ENCODE peak calls at places on chromosomes 6 and 20, in six cellular contexts. N, B, Z, Q, A and X are unnamed samples. For H3K27me3 and H3K9me3, the result is how much of the 10 kb centered on the place peaks cover.

GRCh38 chr6:3919849-3920248 is 70.7 kb downstream of the FAM50B start:
- DNase-seq in A (no peak), N (no peak), B (no peak), Q (no peak), Z (no peak), X (no peak)

GRCh38 chr6:45351076-45351475 is 22.9 kb downstream of the RUNX2 start:
- DNase-seq in Z (no peak), Q (no peak), A (no peak), N (no peak), B (no peak), X (no peak)

GRCh38 chr6:131490441-131490840 is 82.6 kb upstream of the ARG1 start:
- DNase-seq in Z (no peak), B (no peak), A (no peak), N (no peak), Q (no peak), X (no peak)

GRCh38 chr6:37566209-37566859 is 66.6 kb upstream of the CCDC167 start:
- DNase-seq in A (peak), B (peak), Q (peak), Z (no peak), N (peak), X (no peak)

GRCh38 chr6:137452331-137452894 is 41.8 kb downstream of the OLIG3 start:
- DNase-seq in Z (no peak), A (no peak), B (no peak), N (peak), Q (no peak), X (no peak)

GRCh38 chr6:52482903-52483670 is 62.9 kb downstream of the EFHC1 start:
- DNase-seq in B (no peak), Q (no peak), N (no peak), A (no peak), Z (no peak), X (no peak)

GRCh38 chr20:33026072-33026778 is 5.2 kb upstream of the BPIFB6 start:
- DNase-seq in Q (no peak), N (no peak), B (peak), Z (no peak), A (no peak), X (no peak)

GRCh38 chr6:20137288-20137687 is 75.0 kb downstream of the MBOAT1 start:
- DNase-seq in B (no peak), A (no peak), N (no peak), Q (no peak), Z (no peak), X (no peak)

GRCh38 chr20:62069741-62070216 is 4.1 kb upstream of the TAF4 start:
- DNase-seq in N (peak), Z (no peak), B (no peak), Q (no peak), A (no peak), X (no peak)

GRCh38 chr6:26457407-26457795 is 354 bp upstream of the BTN2A1 start:
- DNase-seq in Z (no peak), N (peak), Q (no peak), B (peak), A (no peak), X (no peak)

GRCh38 chr6:10531942-10532341 is 10.8 kb downstream of the GCNT2 start:
- DNase-seq in Z (no peak), N (no peak), B (no peak), Q (no peak), A (no peak), X (no peak)

GRCh38 chr6:27911953-27912446 is at the start of gene OR2B2:
- DNase-seq in N (no peak), Z (no peak), B (no peak), Q (no peak), A (no peak), X (no peak)

GRCh38 chr20:41734506-41734945 is 116.3 kb upstream of the CHD6 start:
- DNase-seq in N (peak), Q (peak), A (peak), B (no peak), Z (peak), X (peak)

GRCh38 chr20:6067765-6068318 is 14.0 kb upstream of the LRRN4 start:
- DNase-seq in A (peak), B (no peak), Q (no peak), Z (no peak), N (no peak), X (no peak)

GRCh38 chr20:45110301-45110700 is 4.7 kb downstream of the WFDC5 start:
- DNase-seq in Z (no peak), N (no peak), B (no peak), A (no peak), Q (no peak), X (no peak)

GRCh38 chr6:74598473-74599393 is 607.1 kb downstream of the COL12A1 start:
- DNase-seq in N (peak), A (no peak), Q (no peak), Z (peak), B (no peak), X (no peak)

GRCh38 chr20:13009682-13010406 is 1.1 kb downstream of the SPTLC3 start:
- DNase-seq in Z (peak), Q (no peak), B (no peak), N (peak), A (no peak), X (no peak)

GRCh38 chr20:820328-820953 is 13.1 kb upstream of the FAM110A start:
- DNase-seq in N (no peak), B (no peak), Z (no peak), Q (no peak), A (no peak), X (no peak)

GRCh38 chr6:42279966-42280629 is 62.4 kb upstream of the MRPS10 start:
- DNase-seq in Q (no peak), A (peak), B (peak), Z (no peak), N (peak), X (no peak)

GRCh38 chr6:111597687-111598086 is 8.0 kb downstream of the TRAF3IP2 start:
- DNase-seq in Q (no peak), Z (no peak), N (no peak), B (no peak), A (no peak), X (no peak)

GRCh38 chr6:116530436-116530835 is 15.0 kb downstream of the TRAPPC3L start:
- DNase-seq in Q (no peak), A (no peak), Z (no peak), B (no peak), N (no peak), X (no peak)

GRCh38 chr6:53103993-53104675 is 38.9 kb downstream of the FBXO9 start:
- DNase-seq in B (no peak), Q (no peak), Z (peak), N (peak), A (no peak), X (no peak)

GRCh38 chr20:435558-435957 is 26.8 kb downstream of the TBC1D20 start:
- DNase-seq in N (no peak), A (no peak), B (no peak), Q (no peak), Z (no peak), X (no peak)

GRCh38 chr20:58213716-58214115 is 14.7 kb downstream of the ANKRD60 start:
- DNase-seq in B (no peak), A (no peak), Q (no peak), N (no peak), Z (no peak), X (no peak)
- H3K27me3 ChIP-seq in B (under half), A (half or more), Q (under half), N (under half), Z (under half), X (under half)

DNA sequence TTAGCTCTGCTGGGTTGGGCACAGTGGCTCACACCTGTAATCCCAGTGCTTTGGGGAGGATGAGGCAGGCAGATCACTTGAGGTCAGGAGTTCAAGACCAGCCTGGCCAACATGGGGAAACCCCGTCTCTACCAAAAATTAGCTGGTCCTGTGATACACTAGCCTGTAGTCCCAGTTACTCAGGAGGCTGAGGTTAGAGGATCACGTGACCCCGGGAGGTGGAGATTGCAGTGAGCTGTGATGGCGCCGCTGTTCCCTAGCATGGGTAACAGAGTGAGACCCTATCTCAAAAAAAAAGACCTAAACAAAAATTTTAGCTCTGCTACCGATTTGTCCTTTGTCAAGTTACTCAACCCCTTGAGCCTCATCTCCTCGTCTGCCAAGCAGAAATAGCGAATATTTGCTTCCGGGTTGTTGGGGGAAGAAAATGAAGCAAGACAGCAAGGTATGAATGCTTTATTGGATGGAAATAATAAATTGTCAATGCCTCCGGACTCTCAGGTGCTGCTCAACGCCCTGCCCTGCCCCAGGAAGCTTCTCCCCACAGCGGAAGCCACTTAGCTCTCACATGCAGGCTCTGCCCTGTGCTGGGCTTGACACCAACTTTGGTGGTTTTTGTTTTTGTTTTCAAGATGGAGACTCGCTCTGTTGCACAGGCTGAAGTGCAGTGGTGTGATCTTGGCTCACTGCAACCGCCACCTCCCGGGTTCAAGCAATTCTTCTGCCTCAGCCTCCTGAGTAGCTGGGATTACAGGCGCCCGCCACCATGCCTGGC is 24.9 kb upstream of the ITCH start:
- DNase-seq in B (no peak), N (no peak), Z (no peak), A (no peak), Q (no peak), X (no peak)
- H3K4me3 ChIP-seq in B (no peak), N (no peak), Z (no peak), A (no peak), Q (no peak), X (no peak)

DNA sequence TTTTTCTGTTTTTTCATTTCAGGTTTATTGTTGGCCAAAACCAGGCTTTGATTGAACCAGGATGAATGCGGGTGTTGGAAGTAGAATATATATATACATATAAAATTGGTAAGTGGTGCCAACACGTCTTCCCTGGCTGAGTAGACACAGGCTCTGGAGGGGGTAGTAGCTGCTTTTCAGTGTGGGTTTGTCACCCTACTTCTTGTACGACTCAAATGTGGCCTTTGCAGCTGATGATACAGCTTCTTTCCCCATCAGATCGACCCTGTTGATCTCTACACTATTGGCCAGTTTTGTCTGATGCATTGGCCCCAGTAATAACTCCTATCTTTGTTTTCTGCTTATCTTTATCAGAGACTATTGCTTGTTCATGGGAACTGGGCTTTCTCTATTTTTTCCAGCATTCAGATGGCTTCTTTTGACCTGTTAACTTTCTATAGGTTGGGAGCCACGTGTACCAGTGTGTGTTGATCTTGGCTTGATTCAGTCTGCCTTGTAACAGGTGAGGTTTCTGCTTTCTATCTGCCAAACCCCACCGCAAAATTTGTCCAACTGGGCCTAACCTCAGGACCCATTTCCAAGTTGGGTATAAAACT is 2.7 kb upstream of the ZNFX1 start:
- DNase-seq in Z (no peak), B (no peak), N (peak), Q (no peak), A (no peak), X (no peak)
- H3K9me3 ChIP-seq in Z (under half), B (under half), N (under half), Q (half or more), A (under half), X (under half)

DNA sequence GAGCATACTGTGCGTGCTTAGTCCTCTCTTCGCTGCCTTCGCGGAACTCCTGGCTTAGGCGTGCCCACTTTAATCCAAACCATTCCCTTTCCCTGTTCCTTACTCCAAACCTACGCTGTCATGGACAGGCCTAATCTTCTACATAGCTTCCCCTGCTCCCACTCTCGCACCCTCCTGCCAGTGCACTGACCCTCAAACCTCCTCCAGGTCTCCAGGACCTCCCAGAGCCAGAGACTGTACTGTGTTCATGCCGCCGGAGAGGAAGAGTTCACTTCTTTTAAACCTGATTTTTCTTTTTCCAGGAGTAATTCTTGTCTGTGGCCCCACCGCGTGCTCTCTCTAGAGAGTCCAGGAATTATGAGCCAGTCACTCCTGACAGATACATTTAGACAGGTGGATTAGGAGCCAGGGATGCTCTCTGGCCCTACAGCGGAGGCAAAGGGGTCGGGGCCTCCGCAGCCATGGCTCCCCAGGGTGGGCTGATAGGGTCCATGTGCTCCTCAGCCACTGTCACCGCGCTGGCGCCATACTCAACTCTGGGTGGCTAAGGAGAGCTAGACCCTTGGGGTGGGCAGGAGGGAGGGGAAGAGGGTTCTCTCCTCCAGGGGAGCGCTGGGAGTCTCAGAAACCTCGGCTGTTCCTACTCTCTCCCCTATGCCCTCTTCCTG is 1.6 kb upstream of the PAX1 start:
- DNase-seq in Q (no peak), B (no peak), A (no peak), Z (no peak), N (no peak), X (no peak)
- H3K27me3 ChIP-seq in Q (half or more), B (under half), A (half or more), Z (under half), N (under half), X (half or more)

GRCh38 chr6:63014290-63014689 is 197.0 kb upstream of the FKBP1C start:
- DNase-seq in B (no peak), A (no peak), Q (no peak), N (no peak), Z (no peak), X (no peak)
- H3K4me3 ChIP-seq in B (no peak), A (no peak), Q (no peak), N (no peak), Z (no peak), X (no peak)

GRCh38 chr20:64011366-64011779 is 24.6 kb upstream of the C20orf204 start:
- DNase-seq in N (no peak), Z (no peak), A (no peak), Q (no peak), B (no peak), X (no peak)
- H3K9me3 ChIP-seq in N (under half), Z (under half), A (under half), Q (under half), B (under half), X (under half)

GRCh38 chr20:21511850-21512633 is 1.8 kb downstream of the NKX2-2 start:
- DNase-seq in B (peak), Z (no peak), A (no peak), Q (no peak), N (no peak), X (no peak)
- H3K27me3 ChIP-seq in B (half or more), Z (under half), A (half or more), Q (half or more), N (half or more), X (half or more)

GRCh38 chr20:49507741-49508434 is 25.4 kb upstream of the KCNB1 start:
- DNase-seq in A (no peak), B (no peak), Z (no peak), N (no peak), Q (no peak), X (no peak)

GRCh38 chr20:49513009-49513408 is 30.5 kb upstream of the KCNB1 start:
- DNase-seq in Z (no peak), N (no peak), Q (no peak), A (no peak), B (no peak), X (no peak)

GRCh38 chr20:49508435-49509199 is 26.1 kb upstream of the KCNB1 start:
- DNase-seq in N (peak), B (no peak), Q (peak), A (no peak), Z (no peak), X (no peak)

GRCh38 chr20:49511788-49512525 is 29.5 kb upstream of the KCNB1 start:
- DNase-seq in N (no peak), A (no peak), Q (no peak), Z (no peak), B (no peak), X (no peak)

GRCh38 chr20:49510562-49511117 is 28.2 kb upstream of the KCNB1 start:
- DNase-seq in Z (no peak), B (peak), N (peak), Q (no peak), A (no peak), X (no peak)
- H3K4me3 ChIP-seq in Z (no peak), B (no peak), N (no peak), Q (no peak), A (no peak), X (no peak)

GRCh38 chr20:31394900-31395299 is 4.5 kb upstream of the DEFB119 start:
- DNase-seq in N (no peak), Z (no peak), A (no peak), Q (no peak), B (no peak), X (no peak)
- H3K9me3 ChIP-seq in N (under half), Z (under half), A (under half), Q (under half), B (under half), X (under half)

GRCh38 chr20:10280016-10280908 is 61.6 kb downstream of the SNAP25 start:
- DNase-seq in Q (no peak), B (no peak), N (peak), Z (no peak), A (no peak), X (no peak)

GRCh38 chr20:10278416-10278815 is 59.8 kb downstream of the SNAP25 start:
- DNase-seq in N (no peak), A (no peak), Z (no peak), B (no peak), Q (no peak), X (no peak)

GRCh38 chr20:10277616-10278015 is 59.0 kb downstream of the SNAP25 start:
- DNase-seq in N (no peak), A (no peak), Q (no peak), Z (no peak), B (no peak), X (no peak)

GRCh38 chr20:10282930-10283556 is 64.4 kb downstream of the SNAP25 start:
- DNase-seq in N (peak), A (no peak), Q (no peak), Z (no peak), B (no peak), X (no peak)

GRCh38 chr20:10281911-10282310 is 63.3 kb downstream of the SNAP25 start:
- DNase-seq in B (no peak), Q (no peak), N (no peak), Z (no peak), A (no peak), X (no peak)
- H3K27me3 ChIP-seq in B (under half), Q (under half), N (under half), Z (under half), A (under half), X (under half)